ENCODE peak calls at places on chromosomes 2 and 18, in six cellular contexts. E, S, J, P, V and G are unnamed samples.

GRCh38 chr2:235894839-235895238 is 273.3 kb downstream of the GBX2 start:
- DNase-seq in E (no peak), S (no peak), J (no peak), P (no peak), V (no peak), G (no peak)

GRCh38 chr18:45416168-45416567 is 199.1 kb upstream of the SLC14A2 start:
- DNase-seq in E (no peak), S (no peak), J (no peak), P (peak; percentile 12), V (no peak), G (no peak)

GRCh38 chr18:35463050-35463449 is 34.7 kb downstream of the INO80C start:
- DNase-seq in E (peak; percentile 94), S (no peak), J (no peak), P (no peak), V (no peak), G (no peak)

GRCh38 chr18:68604256-68604655 is 110.7 kb downstream of the TMX3 start:
- DNase-seq in E (no peak), S (no peak), J (no peak), P (no peak), V (no peak), G (no peak)

GRCh38 chr2:674319-674985 is 2.8 kb downstream of the TMEM18 start:
- DNase-seq in E (no peak), S (no peak), J (no peak), P (no peak), V (no peak), G (no peak)

GRCh38 chr2:154489271-154489858 is 209.1 kb upstream of the KCNJ3 start:
- DNase-seq in E (no peak), S (no peak), J (no peak), P (no peak), V (no peak), G (no peak)

GRCh38 chr2:47307066-47307465 is 95.9 kb upstream of the MSH2 start:
- DNase-seq in E (peak; percentile 7), S (no peak), J (no peak), P (no peak), V (no peak), G (no peak)

GRCh38 chr18:35389095-35389618 is 12.0 kb upstream of the ZNF396 start:
- DNase-seq in E (peak; percentile 47), S (no peak), J (no peak), P (no peak), V (no peak), G (no peak)

GRCh38 chr2:164826293-164827243 is 15.1 kb downstream of the COBLL1 start:
- DNase-seq in E (peak; percentile 66), S (peak; percentile 55), J (peak; percentile 86), P (peak; percentile 57), V (peak; percentile 81), G (no peak)

GRCh38 chr2:171160119-171160629 is 519 bp downstream of the TLK1 start:
- DNase-seq in E (peak; percentile 68), S (peak; percentile 69), J (peak; percentile 69), P (peak; percentile 71), V (peak; percentile 55), G (peak; percentile 52)

GRCh38 chr2:165248238-165248637 is 9.0 kb downstream of the SCN2A start:
- DNase-seq in E (no peak), S (no peak), J (no peak), P (no peak), V (no peak), G (no peak)

GRCh38 chr2:167745667-167746066 is 501.7 kb downstream of the STK39 start:
- DNase-seq in E (no peak), S (no peak), J (no peak), P (no peak), V (no peak), G (no peak)
- TF ChIP-seq POLR2A in E (no peak), S (no peak), J (no peak), P (no peak), V (no peak), G (no peak)

GRCh38 chr2:199955339-199956061 is at the start of the genes MAIP1 and TYW5:
- DNase-seq in E (peak; percentile 86), S (peak; percentile 85), J (peak; percentile 84), P (peak; percentile 86), V (peak; percentile 81), G (peak; percentile 67)
- TF ChIP-seq POLR2A in E (peak; percentile 95), S (peak; percentile 49), J (no peak), P (peak; percentile 84), V (peak; percentile 96), G (peak; percentile 78)

DNA sequence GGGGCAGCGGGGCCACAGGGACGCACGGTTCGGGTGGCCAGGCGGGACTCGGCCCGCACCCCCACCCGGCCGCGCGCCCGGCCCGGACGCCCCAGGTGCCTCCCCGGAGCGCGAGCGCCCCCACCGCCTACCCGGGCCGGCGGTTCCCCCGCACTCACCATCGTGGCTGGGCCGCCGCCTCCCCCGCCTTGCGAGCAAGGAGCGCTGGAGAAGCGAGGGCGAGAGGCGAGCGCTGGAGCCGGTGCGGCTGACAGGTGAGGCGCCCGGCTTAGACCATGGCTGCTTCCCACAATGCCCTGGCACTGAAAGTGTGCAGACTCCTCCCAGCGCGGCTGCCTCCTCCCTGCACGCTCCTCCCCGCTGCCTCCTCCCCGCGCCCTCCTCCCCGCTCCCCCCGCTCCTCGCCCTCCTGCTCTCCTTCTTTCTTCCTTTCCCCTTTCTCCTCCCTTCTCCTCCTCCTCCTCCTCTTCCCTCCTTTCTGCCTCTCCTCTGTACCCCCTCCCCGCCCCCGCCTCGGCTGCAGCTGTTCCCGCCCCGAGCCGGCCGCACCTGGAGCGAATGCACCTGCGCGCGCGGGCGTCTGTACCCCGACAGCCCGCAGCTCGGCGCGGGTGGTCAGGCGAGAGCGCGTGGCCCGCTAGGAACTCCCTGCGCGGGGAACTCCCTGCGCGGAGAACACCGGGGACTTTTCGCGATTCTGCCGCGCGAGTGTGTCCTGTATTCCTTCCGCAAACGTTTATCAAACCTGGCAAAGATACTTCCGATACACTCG is at the start of gene AP1S3:
- DNase-seq in E (peak; percentile 32), S (peak; percentile 44), J (peak; percentile 84), P (peak; percentile 88), V (peak; percentile 69), G (peak; percentile 74)
- TF ChIP-seq POLR2A in E (no peak), S (no peak), J (no peak), P (peak; percentile 41), V (peak; percentile 64), G (peak; percentile 50)

GRCh38 chr2:190987938-190988337 is 26.0 kb downstream of the STAT1 start:
- DNase-seq in E (no peak), S (no peak), J (no peak), P (no peak), V (no peak), G (no peak)
- TF ChIP-seq POLR2A in E (no peak), S (no peak), J (no peak), P (no peak), V (no peak), G (no peak)

GRCh38 chr18:13137939-13138821 is 80.4 kb upstream of the LDLRAD4 start:
- DNase-seq in E (peak; percentile 44), S (peak; percentile 73), J (peak; percentile 79), P (peak; percentile 89), V (peak; percentile 99), G (no peak)
- TF ChIP-seq POLR2A in E (no peak), S (peak; percentile 59), J (no peak), P (peak; percentile 26), V (peak; percentile 83), G (no peak)